ENCODE peak calls at places on chromosomes 7 and 10, in four cellular contexts. N is HEK293T, M is hypothalamus, P is activated T-cell treated with anti-CD3 and anti-CD28 coated beads for 1 hour. R is an unnamed sample.
A peak's percentile ranks its signal among the peaks of the same experiment; 100 is the strongest.

GRCh38 chr7:34759477-34760125 is 101.6 kb downstream of the NPSR1 start:
- DNase-seq in M (no peak), N (peak; percentile 49), P (no peak), R (no peak)

GRCh38 chr10:24825551-24825950 is 101.9 kb upstream of the ARHGAP21 start:
- DNase-seq in M (no peak), N (no peak), P (no peak), R (no peak)

GRCh38 chr10:83606275-83606674 is 533.0 kb upstream of the GHITM start:
- DNase-seq in M (no peak), P (no peak), N (no peak), R (no peak)

GRCh38 chr10:52491246-52492000 is 177.3 kb downstream of the DKK1 start:
- DNase-seq in M (no peak), P (no peak), N (no peak), R (no peak)

GRCh38 chr7:96823274-96823673 is 113.6 kb upstream of the SEM1 start:
- DNase-seq in N (no peak), P (no peak), M (no peak), R (peak; percentile 39)

GRCh38 chr7:30460246-30460633 is 18.3 kb downstream of the NOD1 start:
- DNase-seq in P (no peak), M (no peak), N (no peak), R (no peak)

GRCh38 chr10:5575482-5576153 is 50.9 kb downstream of the CALML3 start:
- DNase-seq in P (no peak), N (no peak), M (no peak), R (peak; percentile 1)

GRCh38 chr7:111312966-111313365 is 222.0 kb downstream of the LRRN3 start:
- DNase-seq in P (no peak), M (no peak), N (no peak), R (no peak)

GRCh38 chr10:76251773-76252617 is 820.6 kb downstream of the LRMDA start:
- DNase-seq in P (no peak), N (peak; percentile 70), M (no peak), R (no peak)

GRCh38 chr10:14553434-14553833 is 221.3 kb downstream of the FAM107B start:
- DNase-seq in P (no peak), M (no peak), N (no peak), R (no peak)

GRCh38 chr7:74479066-74479781 is 25.5 kb downstream of the GTF2IRD1 start:
- DNase-seq in P (no peak), N (no peak), M (no peak), R (no peak)

GRCh38 chr7:95874541-95875265 is 102.3 kb downstream of the DYNC1I1 start:
- DNase-seq in N (no peak), M (no peak), P (no peak), R (no peak)

GRCh38 chr10:99827906-99828305 is 45.5 kb downstream of the ABCC2 start:
- DNase-seq in P (no peak), N (no peak), M (no peak), R (no peak)

GRCh38 chr10:33414841-33415240 is 80.4 kb upstream of the NRP1 start:
- DNase-seq in P (no peak), M (no peak), N (no peak), R (no peak)

GRCh38 chr7:84975586-84976185 is 211.2 kb downstream of the SEMA3D start:
- DNase-seq in M (no peak), P (no peak), N (no peak), R (no peak)

GRCh38 chr7:100119701-100120517 is 475 bp downstream of the CNPY4 start:
- DNase-seq in P (peak; percentile 53), N (peak; percentile 64), M (peak; percentile 91), R (peak; percentile 85)

GRCh38 chr10:72006026-72006425 is 41.8 kb downstream of the CHST3 start:
- DNase-seq in N (no peak), P (no peak), M (no peak), R (no peak)

GRCh38 chr10:51389415-51390342 is 309.7 kb downstream of the CSTF2T start:
- DNase-seq in N (peak; percentile 33), M (no peak), P (peak; percentile 12), R (peak; percentile 44)

GRCh38 chr7:36474283-36475010 is 84.8 kb downstream of the ANLN start:
- DNase-seq in N (no peak), M (no peak), P (no peak), R (no peak)

GRCh38 chr10:29539398-29539797 is 95.4 kb downstream of the SVIL start:
- DNase-seq in P (no peak), M (no peak), N (no peak), R (no peak)

GRCh38 chr7:45126201-45126600 is 14.7 kb upstream of the TBRG4 start:
- DNase-seq in M (no peak), P (no peak), N (no peak), R (no peak)

GRCh38 chr10:87860156-87860795 is 3.1 kb downstream of the KLLN start:
- DNase-seq in M (no peak), N (peak; percentile 42), P (no peak), R (no peak)

GRCh38 chr7:32481176-32481575 is 9.0 kb downstream of the LSM5 start:
- DNase-seq in P (no peak), N (no peak), M (no peak), R (no peak)

GRCh38 chr10:124005091-124005490 is 88.3 kb downstream of the CHST15 start:
- DNase-seq in P (no peak), M (no peak), N (no peak), R (no peak)

GRCh38 chr7:27395626-27396025 is 153.0 kb downstream of the EVX1 start:
- DNase-seq in P (no peak), M (no peak), N (no peak), R (no peak)

GRCh38 chr7:134461921-134462320 is 3.0 kb upstream of the AKR1B1 start:
- DNase-seq in N (no peak), M (no peak), P (no peak), R (no peak)

GRCh38 chr10:120689766-120690539 is 161.2 kb upstream of the WDR11 start:
- DNase-seq in N (no peak), M (no peak), P (no peak), R (no peak)

GRCh38 chr7:104124893-104125292 is 82.9 kb downstream of the ORC5 start:
- DNase-seq in P (no peak), N (no peak), M (no peak), R (no peak)

GRCh38 chr7:7956531-7957221 is 11.9 kb upstream of the GLCCI1 start:
- DNase-seq in N (no peak), P (no peak), M (no peak), R (no peak)

GRCh38 chr7:81301815-81302214 is 383.0 kb upstream of the SEMA3C start:
- DNase-seq in N (no peak), M (no peak), P (no peak), R (no peak)

GRCh38 chr10:110883924-110884323 is 12.2 kb downstream of the PDCD4 start:
- DNase-seq in P (no peak), M (no peak), N (no peak), R (no peak)

GRCh38 chr10:88489107-88489506 is 94.0 kb downstream of the RNLS start:
- DNase-seq in P (no peak), M (no peak), N (no peak), R (no peak)

R was measured in hippocampal formation.